ENCODE peak calls at places on chromosomes 6 and 20, in four cellular contexts. One of them, this sample, is unnamed.

GRCh38 chr20:60803335-60804070 is 448.6 kb upstream of the CDH4 start:
- DNase-seq in WTC11: no peak
- DNase-seq in HepG2: no peak
- DNase-seq in K562: no peak
- DNase-seq in this sample: no peak

GRCh38 chr20:61558726-61559125 is 306.7 kb downstream of the CDH4 start:
- DNase-seq in WTC11: no peak
- DNase-seq in HepG2: no peak
- DNase-seq in K562: no peak
- DNase-seq in this sample: no peak

GRCh38 chr6:50990750-50991446 is 172.2 kb downstream of the TFAP2B start:
- DNase-seq in WTC11: no peak
- DNase-seq in HepG2: peak
- DNase-seq in K562: peak
- DNase-seq in this sample: no peak

GRCh38 chr20:45101333-45101850 is 465 bp upstream of the KCNS1 start:
- DNase-seq in WTC11: no peak
- DNase-seq in HepG2: no peak
- DNase-seq in K562: no peak
- DNase-seq in this sample: no peak

GRCh38 chr20:62675156-62675871 is 33.0 kb downstream of the SLCO4A1 start:
- DNase-seq in WTC11: no peak
- DNase-seq in HepG2: no peak
- DNase-seq in K562: no peak
- DNase-seq in this sample: peak

GRCh38 chr6:142279350-142280180 is 22.2 kb upstream of the ADGRG6 start:
- DNase-seq in WTC11: no peak
- DNase-seq in HepG2: peak
- DNase-seq in K562: no peak
- DNase-seq in this sample: no peak

GRCh38 chr6:41597246-41598000 is 40.8 kb upstream of the MDFI start:
- DNase-seq in WTC11: no peak
- DNase-seq in HepG2: no peak
- DNase-seq in K562: no peak
- DNase-seq in this sample: no peak

GRCh38 chr6:37365791-37366190 is 12.0 kb downstream of the RNF8 start:
- DNase-seq in WTC11: no peak
- DNase-seq in HepG2: peak
- DNase-seq in K562: no peak
- DNase-seq in this sample: peak

GRCh38 chr6:155461636-155462035 is 6.0 kb upstream of the NOX3 start:
- DNase-seq in WTC11: peak
- DNase-seq in HepG2: no peak
- DNase-seq in K562: no peak
- DNase-seq in this sample: no peak

GRCh38 chr20:574297-574942 is 30.8 kb upstream of the CSNK2A1 start:
- DNase-seq in WTC11: peak
- DNase-seq in HepG2: no peak
- DNase-seq in K562: no peak
- DNase-seq in this sample: no peak

GRCh38 chr6:101146389-101146788 is 247.1 kb upstream of the GRIK2 start:
- DNase-seq in WTC11: no peak
- DNase-seq in HepG2: no peak
- DNase-seq in K562: no peak
- DNase-seq in this sample: no peak

GRCh38 chr6:2688416-2689064 is 62.2 kb downstream of the MYLK4 start:
- DNase-seq in WTC11: no peak
- DNase-seq in HepG2: peak
- DNase-seq in K562: no peak
- DNase-seq in this sample: no peak

GRCh38 chr6:11207199-11207968 is 25.1 kb downstream of the NEDD9 start:
- DNase-seq in WTC11: no peak
- DNase-seq in HepG2: peak
- DNase-seq in K562: no peak
- DNase-seq in this sample: no peak

GRCh38 chr6:154951400-154952200 is 43.5 kb upstream of the TIAM2 start:
- DNase-seq in WTC11: no peak
- DNase-seq in HepG2: no peak
- DNase-seq in K562: peak
- DNase-seq in this sample: no peak

GRCh38 chr20:3165473-3166337 is 6.0 kb upstream of the FASTKD5 start:
- DNase-seq in WTC11: no peak
- DNase-seq in HepG2: no peak
- DNase-seq in K562: no peak
- DNase-seq in this sample: no peak

GRCh38 chr6:104940238-104940880 is 16.5 kb upstream of the LIN28B start:
- DNase-seq in WTC11: peak
- DNase-seq in HepG2: peak
- DNase-seq in K562: no peak
- DNase-seq in this sample: peak

GRCh38 chr6:164396071-164397047 is 913.0 kb downstream of the C6orf118 start:
- DNase-seq in WTC11: no peak
- DNase-seq in HepG2: no peak
- DNase-seq in K562: no peak
- DNase-seq in this sample: no peak

GRCh38 chr6:21935142-21935541 is 341.6 kb downstream of the SOX4 start:
- DNase-seq in WTC11: no peak
- DNase-seq in HepG2: no peak
- DNase-seq in K562: no peak
- DNase-seq in this sample: no peak

GRCh38 chr6:85323435-85324040 is 126.3 kb upstream of the NT5E start:
- DNase-seq in WTC11: peak
- DNase-seq in HepG2: peak
- DNase-seq in K562: peak
- DNase-seq in this sample: peak

GRCh38 chr6:10463491-10464481 is 48.9 kb upstream of the TFAP2A start:
- DNase-seq in WTC11: no peak
- DNase-seq in HepG2: no peak
- DNase-seq in K562: peak
- DNase-seq in this sample: no peak

GRCh38 chr20:58839991-58840747 is 10.5 kb downstream of the GNAS-AS1 start:
- DNase-seq in WTC11: peak
- DNase-seq in HepG2: no peak
- DNase-seq in K562: no peak
- DNase-seq in this sample: no peak

GRCh38 chr6:99613398-99613704 is 6.7 kb downstream of the PRDM13 start:
- DNase-seq in WTC11: peak
- DNase-seq in HepG2: no peak
- DNase-seq in K562: no peak
- DNase-seq in this sample: peak

GRCh38 chr6:101626264-101626663 is 232.8 kb downstream of the GRIK2 start:
- DNase-seq in WTC11: no peak
- DNase-seq in HepG2: no peak
- DNase-seq in K562: no peak
- DNase-seq in this sample: no peak

GRCh38 chr20:4555188-4555893 is 166.4 kb upstream of the PRND start:
- DNase-seq in WTC11: no peak
- DNase-seq in HepG2: no peak
- DNase-seq in K562: no peak
- DNase-seq in this sample: no peak

GRCh38 chr20:34368547-34368946 is 5.5 kb downstream of the ITCH start:
- DNase-seq in WTC11: no peak
- DNase-seq in HepG2: no peak
- DNase-seq in K562: no peak
- DNase-seq in this sample: no peak

GRCh38 chr6:32950010-32950409 is 2.9 kb downstream of the HLA-DMA start:
- DNase-seq in WTC11: no peak
- DNase-seq in HepG2: no peak
- DNase-seq in K562: no peak
- DNase-seq in this sample: no peak

GRCh38 chr20:44832724-44833123 is 22.4 kb upstream of the RIMS4 start:
- DNase-seq in WTC11: no peak
- DNase-seq in HepG2: no peak
- DNase-seq in K562: no peak
- DNase-seq in this sample: no peak

GRCh38 chr6:120122401-120122800 is 772.8 kb upstream of the MAN1A1 start:
- DNase-seq in WTC11: no peak
- DNase-seq in HepG2: no peak
- DNase-seq in K562: no peak
- DNase-seq in this sample: no peak

GRCh38 chr6:39686980-39687379 is 38.2 kb downstream of the KIF6 start:
- DNase-seq in WTC11: no peak
- DNase-seq in HepG2: no peak
- DNase-seq in K562: no peak
- DNase-seq in this sample: no peak
- TF ChIP-seq FOXJ3 in WTC11: no peak
- TF ChIP-seq FOXJ3 in HepG2: no peak
- TF ChIP-seq FOXJ3 in K562: no peak
- TF ChIP-seq FOXJ3 in this sample: no peak

GRCh38 chr6:118548136-118548535 is at the start of gene PLN:
- DNase-seq in WTC11: no peak
- DNase-seq in HepG2: no peak
- DNase-seq in K562: peak
- DNase-seq in this sample: no peak
- TF ChIP-seq FOXJ3 in WTC11: no peak
- TF ChIP-seq FOXJ3 in HepG2: no peak
- TF ChIP-seq FOXJ3 in K562: no peak
- TF ChIP-seq FOXJ3 in this sample: no peak

DNA sequence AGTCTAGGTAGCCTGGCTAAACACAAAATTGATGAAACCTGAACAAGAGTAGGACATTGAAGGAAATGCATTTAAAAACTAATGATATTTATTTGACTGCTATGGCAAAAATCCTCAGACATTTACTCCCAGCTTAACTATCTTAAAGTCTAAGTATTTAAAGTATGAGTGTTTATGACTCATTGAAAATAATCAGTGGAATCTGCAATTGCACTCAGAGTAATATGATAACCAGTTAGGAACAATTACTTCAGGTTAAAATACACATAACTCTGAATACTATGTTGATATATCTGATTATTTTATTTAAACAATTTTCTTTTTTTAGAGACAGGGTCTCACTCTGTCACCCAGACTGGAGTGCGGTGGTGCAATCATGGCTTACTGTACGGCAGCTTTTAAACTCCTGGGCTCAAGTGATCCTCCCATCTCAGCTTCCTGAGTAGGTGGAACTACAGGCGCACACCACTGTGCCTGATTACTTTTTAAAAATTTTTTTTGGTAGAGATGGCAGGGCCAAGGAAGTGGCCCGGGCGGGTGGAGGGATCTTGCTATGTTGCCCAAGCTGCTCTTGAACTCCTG is 43.9 kb downstream of the FILIP1 start:
- DNase-seq in WTC11: no peak
- DNase-seq in HepG2: no peak
- DNase-seq in K562: no peak
- DNase-seq in this sample: no peak
- TF ChIP-seq FOXJ3 in WTC11: no peak
- TF ChIP-seq FOXJ3 in HepG2: no peak
- TF ChIP-seq FOXJ3 in K562: no peak
- TF ChIP-seq FOXJ3 in this sample: no peak

GRCh38 chr6:138572200-138572875 is 73.0 kb upstream of the NHSL1 start:
- DNase-seq in WTC11: peak
- DNase-seq in HepG2: peak
- DNase-seq in K562: no peak
- DNase-seq in this sample: no peak
- TF ChIP-seq FOXJ3 in WTC11: no peak
- TF ChIP-seq FOXJ3 in HepG2: peak
- TF ChIP-seq FOXJ3 in K562: no peak
- TF ChIP-seq FOXJ3 in this sample: no peak

GRCh38 chr6:26552205-26552604 is 14.0 kb downstream of the HMGN4 start:
- DNase-seq in WTC11: no peak
- DNase-seq in HepG2: no peak
- DNase-seq in K562: no peak
- DNase-seq in this sample: no peak
- TF ChIP-seq FOXJ3 in WTC11: no peak
- TF ChIP-seq FOXJ3 in HepG2: no peak
- TF ChIP-seq FOXJ3 in K562: no peak
- TF ChIP-seq FOXJ3 in this sample: no peak

DNA sequence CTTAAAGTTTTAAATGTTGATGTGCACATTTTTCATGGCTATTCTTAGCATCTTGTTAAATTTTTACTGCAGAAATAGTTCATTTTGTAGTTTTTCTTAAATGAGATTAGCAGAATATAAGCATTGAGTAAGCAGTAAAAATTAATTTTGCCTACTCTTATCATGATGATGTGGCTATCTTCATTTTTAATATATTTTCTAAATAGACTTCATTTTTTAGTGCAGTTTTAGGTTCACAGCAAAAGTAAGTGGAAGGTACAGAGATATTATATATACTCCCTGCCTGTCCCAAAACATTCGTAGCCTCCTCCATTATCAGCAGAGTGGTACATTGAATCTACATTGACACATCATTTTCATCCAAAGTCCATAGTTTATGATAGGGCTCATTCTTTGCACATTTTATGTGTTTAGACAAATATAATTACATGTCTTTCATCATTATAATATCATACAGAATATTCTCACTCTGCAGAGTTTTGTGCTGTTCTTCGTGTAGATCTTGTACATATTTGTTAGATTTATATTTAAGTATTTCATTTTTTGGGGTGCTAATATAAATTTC is 13.7 kb downstream of the STXBP5 start:
- DNase-seq in WTC11: no peak
- DNase-seq in HepG2: no peak
- DNase-seq in K562: no peak
- DNase-seq in this sample: no peak
- TF ChIP-seq FOXJ3 in WTC11: no peak
- TF ChIP-seq FOXJ3 in HepG2: no peak
- TF ChIP-seq FOXJ3 in K562: no peak
- TF ChIP-seq FOXJ3 in this sample: no peak

GRCh38 chr20:16385462-16385861 is 187.8 kb downstream of the KIF16B start:
- DNase-seq in WTC11: no peak
- DNase-seq in HepG2: no peak
- DNase-seq in K562: no peak
- DNase-seq in this sample: no peak
- TF ChIP-seq FOXJ3 in WTC11: no peak
- TF ChIP-seq FOXJ3 in HepG2: no peak
- TF ChIP-seq FOXJ3 in K562: no peak
- TF ChIP-seq FOXJ3 in this sample: no peak

DNA sequence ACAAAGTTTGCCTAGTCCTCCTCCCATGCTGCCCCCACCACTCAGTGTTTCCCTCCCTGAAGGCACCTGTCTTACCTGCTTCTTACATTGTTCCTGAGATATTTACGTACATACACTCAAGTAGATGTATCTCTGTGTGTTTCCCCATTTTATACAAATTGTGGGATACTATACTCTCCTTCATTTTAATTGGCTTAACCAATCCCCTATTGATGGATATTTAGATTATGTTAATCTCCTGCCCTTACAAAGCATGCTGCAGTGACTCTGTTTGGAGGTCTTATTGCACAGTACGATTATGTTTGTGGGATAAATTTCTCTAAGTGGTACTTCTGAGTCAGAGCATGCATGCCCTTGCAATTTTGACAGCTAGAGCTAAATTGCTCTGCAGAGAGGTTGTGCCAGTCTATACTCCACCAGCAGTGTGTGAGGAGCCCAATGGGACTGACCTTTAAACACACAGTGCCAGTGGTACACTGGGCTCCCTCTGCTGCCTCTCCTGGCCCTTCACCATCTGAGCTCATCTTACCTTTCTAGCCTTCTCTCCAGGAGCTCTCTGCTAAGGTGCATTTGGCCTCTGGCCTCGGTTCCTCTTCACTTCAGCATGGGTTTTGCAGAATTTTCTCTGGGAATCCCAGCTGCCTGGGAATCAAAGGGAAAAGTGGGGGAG is 57.4 kb downstream of the LYRM2 start:
- DNase-seq in WTC11: no peak
- DNase-seq in HepG2: no peak
- DNase-seq in K562: no peak
- DNase-seq in this sample: no peak
- TF ChIP-seq FOXJ3 in WTC11: no peak
- TF ChIP-seq FOXJ3 in HepG2: no peak
- TF ChIP-seq FOXJ3 in K562: no peak
- TF ChIP-seq FOXJ3 in this sample: no peak

GRCh38 chr20:6673071-6673470 is 94.4 kb upstream of the BMP2 start:
- DNase-seq in WTC11: no peak
- DNase-seq in HepG2: no peak
- DNase-seq in K562: no peak
- DNase-seq in this sample: no peak
- TF ChIP-seq FOXJ3 in WTC11: no peak
- TF ChIP-seq FOXJ3 in HepG2: no peak
- TF ChIP-seq FOXJ3 in K562: no peak
- TF ChIP-seq FOXJ3 in this sample: no peak

This sample was measured in SK-N-SH.